ENCODE peak calls at places on chromosome 5, in five cellular contexts. I, B, P, A and L are unnamed samples.
A peak's percentile ranks its signal among the peaks of the same experiment; 100 is the strongest.

GRCh38 chr5:73655521-73656160 is 29.6 kb downstream of the ARHGEF28 start:
- DNase-seq in I (no peak), P (no peak), B (no peak), A (no peak), L (no peak)

GRCh38 chr5:164532226-164532937 is 1027.0 kb downstream of the MAT2B start:
- DNase-seq in I (no peak), A (no peak), B (no peak), P (no peak), L (no peak)

GRCh38 chr5:173917788-173918786 is 29.9 kb downstream of the CPEB4 start:
- DNase-seq in I (peak; percentile 79), P (peak; percentile 82), B (peak; percentile 62), A (peak; percentile 93), L (peak; percentile 21)

GRCh38 chr5:132262882-132263547 is 5.5 kb downstream of the PDLIM4 start:
- DNase-seq in B (no peak), P (no peak), A (no peak), I (no peak), L (no peak)

GRCh38 chr5:96871022-96871388 is 5.3 kb upstream of the ERAP2 start:
- DNase-seq in I (no peak), B (no peak), A (no peak), P (no peak), L (no peak)

GRCh38 chr5:72134226-72134625 is 27.0 kb downstream of the MAP1B start:
- DNase-seq in A (no peak), P (no peak), B (no peak), I (no peak), L (no peak)

GRCh38 chr5:13989832-13990231 is 45.3 kb upstream of the DNAH5 start:
- DNase-seq in P (no peak), I (no peak), B (no peak), A (no peak), L (no peak)

GRCh38 chr5:157626831-157627230 is 25.4 kb downstream of the SOX30 start:
- DNase-seq in B (no peak), I (no peak), P (no peak), A (no peak), L (no peak)

GRCh38 chr5:67249590-67249895 is 52.9 kb upstream of the CD180 start:
- DNase-seq in I (no peak), P (no peak), B (no peak), A (no peak), L (no peak)

GRCh38 chr5:57900356-57900944 is 417.8 kb upstream of the ACTBL2 start:
- DNase-seq in P (no peak), B (no peak), I (no peak), A (no peak), L (no peak)

GRCh38 chr5:16849821-16850220 is 86.3 kb downstream of the MYO10 start:
- DNase-seq in B (no peak), P (no peak), A (no peak), I (no peak), L (no peak)

GRCh38 chr5:28065664-28066063 is 1027.3 kb upstream of the CDH9 start:
- DNase-seq in B (no peak), I (no peak), A (no peak), P (no peak), L (no peak)

GRCh38 chr5:168207450-168208029 is 83.9 kb upstream of the WWC1 start:
- DNase-seq in B (no peak), I (no peak), P (no peak), A (no peak), L (no peak)

DNA sequence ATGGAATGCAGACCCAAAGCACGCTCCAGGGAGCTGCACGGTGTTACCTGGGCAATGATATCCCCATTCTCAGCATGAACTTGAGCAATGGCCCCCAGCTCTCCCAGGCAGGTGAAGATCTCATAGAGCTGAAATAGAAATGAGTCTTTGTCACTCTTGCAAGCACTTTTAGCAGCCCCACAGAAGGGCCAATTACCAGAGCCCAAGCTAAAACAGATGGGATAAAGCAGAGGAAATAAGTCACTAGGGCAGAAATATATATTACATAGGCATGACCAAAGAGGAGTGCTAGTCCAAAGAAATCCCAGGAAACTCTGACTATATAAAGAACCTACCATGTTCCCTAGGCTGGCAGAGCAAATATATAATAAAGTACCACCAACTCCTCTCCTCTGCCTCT is 97.3 kb downstream of the DPYSL3 start:
- DNase-seq in A (no peak), B (no peak), P (no peak), I (no peak), L (no peak)
- H3K27ac ChIP-seq in A (no peak overlapping the region), B (no peak overlapping the region), P (no peak overlapping the region), I (peak overlapping the region; percentile 70), L (no peak overlapping the region)

GRCh38 chr5:90472783-90473182 is 1.8 kb downstream of the MBLAC2 start:
- DNase-seq in I (no peak), B (no peak), P (no peak), A (no peak), L (no peak)
- H3K27ac ChIP-seq in I (no peak overlapping the region), B (no peak overlapping the region), P (no peak overlapping the region), A (no peak overlapping the region), L (no peak overlapping the region)

GRCh38 chr5:59260973-59261372 is 632.6 kb downstream of the PDE4D start:
- DNase-seq in B (no peak), A (no peak), P (no peak), I (no peak), L (no peak)
- H3K27ac ChIP-seq in B (no peak overlapping the region), A (no peak overlapping the region), P (no peak overlapping the region), I (peak overlapping the region; percentile 58), L (no peak overlapping the region)

DNA sequence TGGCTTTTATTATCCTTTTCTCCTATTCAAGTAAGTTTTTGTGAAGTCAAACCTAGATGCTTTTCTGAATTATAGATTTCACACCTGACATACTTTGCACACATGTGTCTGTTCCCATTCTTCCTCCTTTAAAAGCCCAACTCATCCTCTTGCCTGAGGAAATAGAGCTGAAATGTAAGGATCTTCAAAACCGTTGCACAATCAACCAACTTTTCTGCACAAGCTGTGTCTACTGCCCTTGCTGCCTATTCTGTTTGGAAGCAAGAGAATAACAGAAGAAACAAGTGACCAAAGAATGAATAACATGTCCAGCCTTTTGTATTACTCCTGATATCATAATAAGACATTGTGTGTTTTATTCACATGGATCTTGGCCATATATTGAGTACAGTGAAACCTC is 95.1 kb upstream of the ITGA1 start:
- DNase-seq in P (no peak), B (no peak), A (no peak), I (no peak), L (no peak)
- H3K27ac ChIP-seq in P (no peak overlapping the region), B (no peak overlapping the region), A (no peak overlapping the region), I (no peak overlapping the region), L (no peak overlapping the region)

DNA sequence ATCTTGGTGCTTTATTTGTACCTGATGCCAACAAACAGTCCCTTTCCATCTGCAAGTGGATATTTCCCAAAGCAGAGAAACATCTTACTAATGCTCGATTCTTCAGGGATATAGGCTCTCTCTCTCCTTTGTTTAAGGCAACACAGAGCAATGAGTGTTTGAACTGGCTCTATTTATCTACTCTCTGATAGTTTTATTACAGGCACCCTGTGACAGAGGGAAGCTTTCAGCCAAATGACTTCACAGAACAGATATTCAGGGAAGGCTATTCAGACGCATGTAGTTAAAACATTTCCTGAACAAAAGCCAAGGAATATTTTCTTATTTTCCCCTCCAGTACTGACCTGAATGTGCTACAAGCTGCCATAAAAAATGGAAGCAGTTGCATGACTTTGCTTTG is 141.8 kb downstream of the YIPF5 start:
- DNase-seq in A (no peak), B (no peak), P (peak; percentile 86), I (no peak), L (no peak)
- H3K27ac ChIP-seq in A (no peak overlapping the region), B (no peak overlapping the region), P (peak overlapping the region; percentile 88), I (peak overlapping the region; percentile 62), L (no peak overlapping the region)

GRCh38 chr5:134139891-134140469 is 25.5 kb downstream of the TCF7 start:
- DNase-seq in P (peak; percentile 29), B (peak; percentile 12), I (peak; percentile 40), A (no peak), L (no peak)
- H3K27ac ChIP-seq in P (peak overlapping the region; percentile 81), B (peak overlapping the region; percentile 30), I (no peak overlapping the region), A (no peak overlapping the region), L (no peak overlapping the region)

GRCh38 chr5:119451561-119451960 is 736 bp upstream of the HSD17B4 start:
- DNase-seq in A (peak; percentile 17), B (no peak), I (no peak), P (no peak), L (no peak)
- H3K27ac ChIP-seq in A (no peak overlapping the region), B (no peak overlapping the region), I (no peak overlapping the region), P (no peak overlapping the region), L (no peak overlapping the region)

DNA sequence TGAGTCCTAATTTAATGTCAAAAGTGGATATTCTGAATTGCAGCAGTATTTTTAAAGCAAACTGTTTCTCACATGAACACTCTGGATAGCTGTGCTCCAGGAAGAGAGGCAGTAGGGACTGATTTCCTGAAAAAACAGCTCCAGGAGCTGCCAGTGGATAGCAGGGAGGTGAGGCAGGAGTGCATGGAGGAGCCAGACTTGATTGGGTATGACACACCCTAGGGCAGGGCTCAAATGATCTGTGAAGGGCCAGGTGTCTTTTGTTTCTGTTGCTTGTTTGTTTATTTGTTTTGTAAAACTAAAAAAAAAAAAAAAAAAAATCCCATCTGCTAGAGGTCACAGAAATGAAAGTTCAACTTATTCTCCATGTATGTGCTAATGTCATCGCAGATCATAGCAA is 83.4 kb downstream of the ADRB2 start:
- DNase-seq in P (no peak), B (no peak), A (no peak), I (no peak), L (no peak)
- H3K27ac ChIP-seq in P (peak overlapping the region; percentile 100), B (no peak overlapping the region), A (no peak overlapping the region), I (no peak overlapping the region), L (no peak overlapping the region)

GRCh38 chr5:139662617-139663016 is 14.5 kb downstream of the CXXC5 start:
- DNase-seq in A (no peak), P (no peak), B (no peak), I (no peak), L (no peak)

GRCh38 chr5:139663207-139663606 is 15.1 kb downstream of the CXXC5 start:
- DNase-seq in P (no peak), A (no peak), B (no peak), I (no peak), L (no peak)

GRCh38 chr5:139664727-139665351 is 16.7 kb downstream of the CXXC5 start:
- DNase-seq in I (no peak), P (no peak), A (no peak), B (no peak), L (peak; percentile 59)

GRCh38 chr5:139664273-139664693 is 16.1 kb downstream of the CXXC5 start:
- DNase-seq in P (peak; percentile 86), I (peak; percentile 82), B (no peak), A (peak; percentile 57), L (no peak)

DNA sequence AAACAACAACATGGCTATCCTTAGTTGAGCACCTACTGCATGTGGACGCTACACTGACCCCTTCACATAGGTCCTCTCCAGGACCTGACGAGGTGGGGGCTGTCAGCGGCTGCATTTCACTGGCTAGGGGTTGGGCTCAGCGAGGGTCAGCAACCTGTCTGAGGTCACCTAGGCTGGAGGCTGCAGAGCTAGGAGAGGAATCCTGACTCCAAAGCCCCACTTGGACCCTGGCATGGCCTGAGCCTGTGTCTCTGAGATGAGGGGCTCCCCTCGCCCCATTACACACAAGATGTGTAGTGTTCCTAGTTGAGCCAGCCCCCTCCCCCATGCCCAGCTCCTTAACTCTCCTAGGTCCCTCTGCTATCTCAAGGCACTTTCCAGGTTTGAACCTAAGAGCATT is 15.6 kb downstream of the CXXC5 start:
- DNase-seq in P (no peak), I (no peak), B (no peak), A (no peak), L (no peak)
- H3K27ac ChIP-seq in P (peak overlapping the region; percentile 44), I (peak overlapping the region; percentile 88), B (no peak overlapping the region), A (peak overlapping the region; percentile 99), L (peak overlapping the region; percentile 98)